ENCODE peak calls at places on chromosomes 16 and 17, in four cellular contexts. I, J, B and K are unnamed samples.

GRCh38 chr16:72848759-72849664 is 198.9 kb downstream of the ZFHX3 start:
- DNase-seq in I (no peak), J (no peak), B (peak; percentile 56), K (peak; percentile 82)

GRCh38 chr17:69448431-69449102 is 34.1 kb downstream of the MAP2K6 start:
- DNase-seq in I (no peak), J (peak; percentile 83), B (no peak), K (peak; percentile 40)

GRCh38 chr16:87864331-87864989 is 4.8 kb downstream of the SLC7A5 start:
- DNase-seq in I (no peak), J (no peak), B (no peak), K (no peak)

GRCh38 chr17:17818088-17818526 is 18.7 kb downstream of the SREBF1 start:
- DNase-seq in I (no peak), J (no peak), B (no peak), K (peak; percentile 85)

GRCh38 chr16:1363501-1364041 is 11.8 kb downstream of the GNPTG start:
- DNase-seq in I (peak; percentile 30), J (peak; percentile 43), B (peak; percentile 76), K (peak; percentile 88)

GRCh38 chr17:16442594-16443389 is 27.4 kb downstream of the TRPV2 start:
- DNase-seq in I (no peak), J (no peak), B (no peak), K (no peak)

GRCh38 chr16:4263504-4264436 is 9.1 kb downstream of the TFAP4 start:
- DNase-seq in I (peak; percentile 47), J (no peak), B (peak; percentile 43), K (peak; percentile 99)

GRCh38 chr16:85302018-85302847 is 190.0 kb upstream of the CIBAR2 start:
- DNase-seq in I (no peak), J (no peak), B (no peak), K (no peak)

GRCh38 chr16:67110136-67110847 is 551 bp downstream of the PHAF1 start:
- DNase-seq in I (no peak), J (no peak), B (no peak), K (no peak)

GRCh38 chr17:8532021-8532420 is 96.3 kb downstream of the NDEL1 start:
- DNase-seq in I (peak; percentile 89), J (no peak), B (peak; percentile 57), K (no peak)

GRCh38 chr16:12340151-12340733 is 363.7 kb downstream of the SNX29 start:
- DNase-seq in I (peak; percentile 74), J (no peak), B (peak; percentile 31), K (no peak)

GRCh38 chr17:40415390-40415789 is 2.3 kb downstream of the TOP2A start:
- DNase-seq in I (peak; percentile 38), J (no peak), B (peak; percentile 68), K (peak; percentile 49)

GRCh38 chr17:64327201-64327930 is 63.3 kb downstream of the PECAM1 start:
- DNase-seq in I (no peak), J (no peak), B (no peak), K (no peak)

GRCh38 chr17:38428150-38428642 is at the start of gene ARHGAP23:
- DNase-seq in I (no peak), J (no peak), B (peak; percentile 60), K (peak; percentile 96)

GRCh38 chr16:77963185-77964044 is 58.9 kb upstream of the CLEC3A start:
- DNase-seq in I (no peak), J (peak; percentile 56), B (no peak), K (no peak)

GRCh38 chr16:86498661-86499493 is 11.4 kb upstream of the FOXF1 start:
- DNase-seq in I (no peak), J (no peak), B (no peak), K (no peak)

GRCh38 chr17:63918305-63918704 is 334 bp downstream of the GH1 start:
- DNase-seq in I (no peak), J (no peak), B (no peak), K (no peak)

GRCh38 chr16:66512589-66513404 is 37.1 kb downstream of the TK2 start:
- DNase-seq in I (peak; percentile 93), J (no peak), B (no peak), K (no peak)

GRCh38 chr16:22645868-22646267 is 135.2 kb downstream of the NPIPB5 start:
- DNase-seq in I (no peak), J (no peak), B (no peak), K (no peak)

GRCh38 chr16:82055728-82056549 is 20.9 kb downstream of the HSD17B2 start:
- DNase-seq in I (peak; percentile 86), J (no peak), B (no peak), K (no peak)

GRCh38 chr17:57649731-57650484 is 95.2 kb downstream of the CCDC182 start:
- DNase-seq in I (no peak), J (no peak), B (peak; percentile 50), K (no peak)

GRCh38 chr17:82320956-82321927 is 3.8 kb upstream of the CD7 start:
- DNase-seq in I (no peak), J (no peak), B (peak; percentile 66), K (peak; percentile 95)

GRCh38 chr17:44307387-44308186 is 814 bp upstream of the RUNDC3A start:
- DNase-seq in I (no peak), J (no peak), B (peak; percentile 88), K (peak; percentile 89)

GRCh38 chr17:19714542-19715411 is 1.6 kb downstream of the SLC47A2 start:
- DNase-seq in I (no peak), J (no peak), B (no peak), K (no peak)

GRCh38 chr17:79124513-79125209 is 50.0 kb downstream of the ENGASE start:
- DNase-seq in I (no peak), J (no peak), B (no peak), K (no peak)

GRCh38 chr17:77128895-77129567 is 11.7 kb upstream of the SEC14L1 start:
- DNase-seq in I (no peak), J (no peak), B (no peak), K (no peak)

GRCh38 chr17:77124192-77124908 is 16.4 kb upstream of the SEC14L1 start:
- DNase-seq in I (no peak), J (no peak), B (peak; percentile 62), K (no peak)

GRCh38 chr17:77127735-77128361 is 12.9 kb upstream of the SEC14L1 start:
- DNase-seq in I (no peak), J (no peak), B (no peak), K (no peak)

GRCh38 chr17:77126519-77126918 is 14.2 kb upstream of the SEC14L1 start:
- DNase-seq in I (no peak), J (no peak), B (no peak), K (no peak)

GRCh38 chr17:77125432-77125901 is 15.3 kb upstream of the SEC14L1 start:
- DNase-seq in I (peak; percentile 67), J (no peak), B (peak; percentile 97), K (no peak)
- TF ChIP-seq USF2 in I (no peak), J (no peak), B (peak; percentile 49), K (no peak)

GRCh38 chr17:50661795-50662391 is 27.2 kb downstream of the ABCC3 start:
- DNase-seq in I (peak; percentile 93), J (no peak), B (peak; percentile 100), K (peak; percentile 73)
- TF ChIP-seq USF2 in I (no peak), J (no peak), B (no peak), K (no peak)

GRCh38 chr17:36515837-36516236 is 18.8 kb downstream of the MYO19 start:
- DNase-seq in I (no peak), J (no peak), B (no peak), K (no peak)

GRCh38 chr17:36514856-36515255 is 19.8 kb downstream of the MYO19 start:
- DNase-seq in I (no peak), J (no peak), B (no peak), K (no peak)

GRCh38 chr17:36510636-36511035 is 24.0 kb downstream of the MYO19 start:
- DNase-seq in I (no peak), J (no peak), B (no peak), K (no peak)

GRCh38 chr17:36511216-36511615 is 23.5 kb downstream of the MYO19 start:
- DNase-seq in I (no peak), J (no peak), B (no peak), K (no peak)

GRCh38 chr17:36512641-36513040 is 22.0 kb downstream of the MYO19 start:
- DNase-seq in I (no peak), J (no peak), B (no peak), K (no peak)
- TF ChIP-seq USF2 in I (no peak), J (no peak), B (no peak), K (no peak)

GRCh38 chr17:46862949-46863348 is 11.6 kb downstream of the WNT9B start:
- DNase-seq in I (no peak), J (no peak), B (no peak), K (no peak)
- TF ChIP-seq USF2 in I (no peak), J (no peak), B (no peak), K (no peak)

GRCh38 chr16:9014389-9014788 is 50.7 kb upstream of the USP7 start:
- DNase-seq in I (no peak), J (no peak), B (no peak), K (no peak)

GRCh38 chr16:9015489-9015888 is 51.8 kb upstream of the USP7 start:
- DNase-seq in I (peak; percentile 87), J (no peak), B (no peak), K (no peak)

GRCh38 chr16:9012330-9012729 is 48.6 kb upstream of the USP7 start:
- DNase-seq in I (no peak), J (no peak), B (no peak), K (no peak)

GRCh38 chr16:9012848-9013507 is 49.3 kb upstream of the USP7 start:
- DNase-seq in I (no peak), J (peak; percentile 82), B (no peak), K (peak; percentile 79)

DNA sequence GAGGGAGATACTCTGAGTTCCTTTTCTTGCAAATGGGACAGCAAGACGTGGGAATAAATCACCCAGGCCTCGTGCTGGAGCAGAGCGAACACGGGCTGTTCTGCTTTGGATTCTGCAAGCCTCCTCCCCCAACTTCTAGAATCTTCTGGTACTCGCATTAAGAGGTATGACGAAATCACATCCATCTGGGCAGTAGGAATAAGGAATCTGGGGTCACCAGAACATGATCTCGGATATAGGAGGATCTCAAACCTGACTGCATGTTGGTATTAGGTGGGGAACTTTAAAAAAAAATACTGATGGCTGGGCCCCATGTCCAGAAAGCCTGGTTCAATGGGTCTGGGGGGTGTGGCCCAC is 49.8 kb upstream of the USP7 start:
- DNase-seq in I (no peak), J (no peak), B (no peak), K (no peak)
- TF ChIP-seq USF2 in I (no peak), J (no peak), B (no peak), K (no peak)

DNA sequence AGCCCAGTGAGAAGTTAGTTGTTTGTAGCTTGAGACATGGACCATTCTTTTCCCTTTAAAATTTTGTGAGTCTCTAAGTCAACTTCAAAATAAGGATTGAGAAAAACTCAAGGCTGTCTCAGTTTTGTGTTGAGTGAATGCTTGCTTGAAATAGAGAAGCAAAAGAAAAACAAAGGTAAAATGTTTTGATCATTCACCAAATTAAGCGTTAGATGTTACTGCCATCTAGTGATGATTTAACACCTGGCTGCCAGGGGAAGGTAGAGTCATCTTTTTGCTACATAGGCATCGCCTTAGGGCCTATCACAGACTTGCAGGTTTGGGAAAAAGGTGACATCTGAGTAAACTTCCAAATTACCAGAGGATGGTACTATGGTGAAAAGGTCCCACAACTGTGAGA is 74.4 kb downstream of the PCTP start:
- DNase-seq in I (peak; percentile 10), J (no peak), B (peak; percentile 13), K (no peak)
- TF ChIP-seq USF2 in I (no peak), J (no peak), B (no peak), K (no peak)